ENCODE peak calls at places on chromosomes 2 and 18, in seven cellular contexts. H, Z, V, Q, J, G and K are unnamed samples.

GRCh38 chr2:11829947-11830707 is 83.7 kb downstream of the LPIN1 start:
- DNase-seq in H (peak), Z (peak), V (peak), Q (peak), J (peak), G (peak), K (peak)

GRCh38 chr18:490624-491023 is 9.9 kb downstream of the COLEC12 start:
- DNase-seq in H (no peak), Z (no peak), V (no peak), Q (no peak), J (no peak), G (no peak), K (no peak)

GRCh38 chr2:117996525-117996924 is 17.3 kb downstream of the CCDC93 start:
- DNase-seq in H (no peak), Z (no peak), V (no peak), Q (no peak), J (no peak), G (no peak), K (no peak)

GRCh38 chr2:27823135-27823534 is 51.6 kb downstream of the MRPL33 start:
- DNase-seq in H (no peak), Z (no peak), V (no peak), Q (no peak), J (no peak), G (no peak), K (no peak)

GRCh38 chr2:221422516-221423211 is 149.4 kb downstream of the EPHA4 start:
- DNase-seq in H (no peak), Z (no peak), V (no peak), Q (no peak), J (peak), G (no peak), K (no peak)

GRCh38 chr18:71020342-71021096 is 731.7 kb downstream of the SOCS6 start:
- DNase-seq in H (no peak), Z (no peak), V (no peak), Q (no peak), J (no peak), G (no peak), K (no peak)

GRCh38 chr18:63905361-63905760 is 2.4 kb upstream of the SERPINB10 start:
- DNase-seq in H (no peak), Z (no peak), V (no peak), Q (no peak), J (no peak), G (no peak), K (no peak)

GRCh38 chr2:25494626-25495025 is 152.9 kb upstream of the DNMT3A start:
- DNase-seq in H (no peak), Z (no peak), V (no peak), Q (no peak), J (peak), G (no peak), K (no peak)

GRCh38 chr18:74060511-74061028 is 87.1 kb downstream of the FBXO15 start:
- DNase-seq in H (no peak), Z (no peak), V (no peak), Q (no peak), J (no peak), G (no peak), K (no peak)

DNA sequence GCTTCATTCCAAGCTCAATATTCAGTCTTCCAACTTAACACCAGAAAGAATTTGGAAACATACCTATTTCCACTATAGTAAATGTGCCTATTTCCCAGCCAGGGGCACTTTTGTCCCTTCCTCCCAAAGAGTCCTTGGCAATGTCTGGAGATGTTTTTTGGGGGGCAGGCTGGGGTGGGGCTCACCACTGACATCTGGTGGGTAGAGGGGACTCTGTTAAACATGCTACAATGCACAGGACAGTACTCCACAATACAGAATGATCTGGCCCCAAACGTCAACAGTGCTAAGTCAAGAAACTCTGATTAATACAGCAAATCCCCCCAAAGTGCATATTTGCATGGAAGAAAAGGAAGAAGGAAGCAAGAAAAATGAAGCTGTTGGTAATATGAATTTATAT is 61.7 kb downstream of the SMIM21 start:
- DNase-seq in H (no peak), Z (no peak), V (no peak), Q (no peak), J (no peak), G (no peak), K (no peak)
- TF ChIP-seq CTCF in H (no peak), Z (no peak), V (no peak), Q (no peak), J (no peak), G (no peak), K (no peak)

DNA sequence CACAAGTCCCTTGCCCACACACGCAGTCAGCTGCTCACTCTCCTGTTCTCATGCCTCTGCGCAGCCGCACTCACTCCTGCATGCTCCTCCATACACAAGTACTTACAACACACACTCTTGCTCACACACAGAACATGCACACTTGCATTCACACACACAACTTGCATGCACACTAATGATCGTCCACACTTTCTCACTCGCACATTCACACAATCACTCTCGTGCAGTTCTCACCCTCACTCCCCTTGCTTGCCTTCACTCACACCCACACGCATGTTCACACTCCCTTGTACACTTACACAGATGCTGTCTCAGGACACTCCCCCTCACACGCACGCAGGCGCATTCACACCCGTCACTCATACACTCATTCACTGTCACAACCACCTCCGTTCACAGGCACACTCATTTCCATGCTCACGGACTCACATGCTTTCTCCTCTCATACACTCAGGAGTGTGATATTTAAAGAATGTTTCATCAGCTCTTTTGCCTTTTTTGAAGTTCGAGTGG is 36.1 kb upstream of the LYPD6B start:
- DNase-seq in H (no peak), Z (no peak), V (no peak), Q (no peak), J (no peak), G (peak), K (no peak)
- TF ChIP-seq CTCF in H (no peak), Z (no peak), V (no peak), Q (no peak), J (no peak), G (no peak), K (no peak)

GRCh38 chr2:46327627-46328026 is 30.4 kb downstream of the EPAS1 start:
- DNase-seq in H (no peak), Z (no peak), V (peak), Q (no peak), J (no peak), G (no peak), K (no peak)
- TF ChIP-seq CTCF in H (no peak), Z (no peak), V (peak), Q (no peak), J (peak), G (no peak), K (peak)

GRCh38 chr2:42922293-42922692 is 129.9 kb upstream of the HAAO start:
- DNase-seq in H (no peak), Z (no peak), V (no peak), Q (no peak), J (no peak), G (no peak), K (no peak)

GRCh38 chr2:42924436-42924897 is 132.1 kb upstream of the HAAO start:
- DNase-seq in H (no peak), Z (no peak), V (no peak), Q (no peak), J (no peak), G (peak), K (no peak)

GRCh38 chr2:42922790-42923631 is 130.6 kb upstream of the HAAO start:
- DNase-seq in H (no peak), Z (no peak), V (no peak), Q (no peak), J (peak), G (peak), K (no peak)

GRCh38 chr2:42925742-42926437 is 133.5 kb upstream of the HAAO start:
- DNase-seq in H (no peak), Z (peak), V (no peak), Q (peak), J (no peak), G (peak), K (no peak)

GRCh38 chr2:42923632-42924425 is 131.4 kb upstream of the HAAO start:
- DNase-seq in H (no peak), Z (no peak), V (no peak), Q (no peak), J (peak), G (no peak), K (no peak)
- TF ChIP-seq CTCF in H (no peak), Z (no peak), V (no peak), Q (no peak), J (no peak), G (no peak), K (no peak)

GRCh38 chr18:78861116-78861515 is 118.5 kb upstream of the SALL3 start:
- DNase-seq in H (no peak), Z (no peak), V (no peak), Q (no peak), J (no peak), G (no peak), K (no peak)
- TF ChIP-seq CTCF in H (no peak), Z (no peak), V (no peak), Q (no peak), J (no peak), G (no peak), K (no peak)

GRCh38 chr18:53947092-53947640 is 277.3 kb downstream of the MBD2 start:
- DNase-seq in H (no peak), Z (no peak), V (no peak), Q (no peak), J (no peak), G (no peak), K (no peak)

GRCh38 chr18:53946561-53946960 is 277.9 kb downstream of the MBD2 start:
- DNase-seq in H (no peak), Z (no peak), V (no peak), Q (no peak), J (peak), G (no peak), K (no peak)

GRCh38 chr18:53944721-53945120 is 279.7 kb downstream of the MBD2 start:
- DNase-seq in H (peak), Z (no peak), V (no peak), Q (no peak), J (no peak), G (no peak), K (no peak)

GRCh38 chr18:53952700-53953099 is 271.8 kb downstream of the MBD2 start:
- DNase-seq in H (no peak), Z (no peak), V (no peak), Q (no peak), J (no peak), G (no peak), K (no peak)

GRCh38 chr18:53950545-53950944 is 273.9 kb downstream of the MBD2 start:
- DNase-seq in H (no peak), Z (no peak), V (no peak), Q (no peak), J (no peak), G (no peak), K (no peak)
- TF ChIP-seq CTCF in H (no peak), Z (no peak), V (no peak), Q (no peak), J (no peak), G (no peak), K (no peak)